ENCODE peak calls at places on chromosomes 2 and 18, in nine cellular contexts. One of them, this sample, is unnamed.

GRCh38 chr2:189142893-189143759 is 36.4 kb downstream of the COL5A2 start:
- DNase-seq in A549: peak; percentile 31
- DNase-seq in stomach: peak; percentile 48
- DNase-seq in ovary: no peak
- DNase-seq in SK-N-SH: no peak
- DNase-seq in upper lobe of left lung: no peak
- DNase-seq in HepG2: peak; percentile 76
- DNase-seq in transverse colon: peak; percentile 24
- DNase-seq in K562: peak; percentile 24
- DNase-seq in this sample: no peak

GRCh38 chr2:218003994-218004419 is 1.2 kb upstream of the TNS1 start:
- DNase-seq in A549: no peak
- DNase-seq in stomach: peak; percentile 43
- DNase-seq in ovary: peak; percentile 87
- DNase-seq in SK-N-SH: peak; percentile 51
- DNase-seq in upper lobe of left lung: no peak
- DNase-seq in HepG2: no peak
- DNase-seq in transverse colon: peak; percentile 53
- DNase-seq in K562: no peak
- DNase-seq in this sample: peak; percentile 95

GRCh38 chr18:73240899-73241298 is 373.1 kb upstream of the NETO1 start:
- DNase-seq in A549: no peak
- DNase-seq in stomach: no peak
- DNase-seq in ovary: no peak
- DNase-seq in SK-N-SH: no peak
- DNase-seq in upper lobe of left lung: no peak
- DNase-seq in HepG2: no peak
- DNase-seq in transverse colon: no peak
- DNase-seq in K562: no peak
- DNase-seq in this sample: no peak

GRCh38 chr2:39584283-39584972 is 81.3 kb upstream of the TMEM178A start:
- DNase-seq in A549: no peak
- DNase-seq in stomach: no peak
- DNase-seq in ovary: no peak
- DNase-seq in SK-N-SH: no peak
- DNase-seq in upper lobe of left lung: no peak
- DNase-seq in HepG2: no peak
- DNase-seq in transverse colon: no peak
- DNase-seq in K562: no peak
- DNase-seq in this sample: no peak

GRCh38 chr2:18402888-18403287 is 157.6 kb downstream of the RDH14 start:
- DNase-seq in A549: no peak
- DNase-seq in stomach: no peak
- DNase-seq in ovary: no peak
- DNase-seq in SK-N-SH: no peak
- DNase-seq in upper lobe of left lung: no peak
- DNase-seq in HepG2: no peak
- DNase-seq in transverse colon: no peak
- DNase-seq in K562: no peak
- DNase-seq in this sample: no peak

GRCh38 chr2:240567137-240567871 is 980 bp upstream of the RNPEPL1 start:
- DNase-seq in A549: no peak
- DNase-seq in stomach: peak; percentile 42
- DNase-seq in ovary: peak; percentile 36
- DNase-seq in SK-N-SH: peak; percentile 41
- DNase-seq in upper lobe of left lung: peak; percentile 34
- DNase-seq in HepG2: no peak
- DNase-seq in transverse colon: peak; percentile 55
- DNase-seq in K562: no peak
- DNase-seq in this sample: peak; percentile 68

GRCh38 chr18:6434987-6435709 is 20.4 kb upstream of the L3MBTL4 start:
- DNase-seq in A549: no peak
- DNase-seq in stomach: no peak
- DNase-seq in ovary: no peak
- DNase-seq in SK-N-SH: peak; percentile 80
- DNase-seq in upper lobe of left lung: no peak
- DNase-seq in HepG2: no peak
- DNase-seq in transverse colon: no peak
- DNase-seq in K562: no peak
- DNase-seq in this sample: no peak

GRCh38 chr2:15253817-15254216 is 307.3 kb downstream of the NBAS start:
- DNase-seq in A549: no peak
- DNase-seq in stomach: no peak
- DNase-seq in ovary: no peak
- DNase-seq in SK-N-SH: no peak
- DNase-seq in upper lobe of left lung: no peak
- DNase-seq in HepG2: no peak
- DNase-seq in transverse colon: no peak
- DNase-seq in K562: no peak
- DNase-seq in this sample: no peak

GRCh38 chr2:197191948-197192338 is 118.6 kb downstream of the ANKRD44 start:
- DNase-seq in A549: no peak
- DNase-seq in stomach: no peak
- DNase-seq in ovary: no peak
- DNase-seq in SK-N-SH: no peak
- DNase-seq in upper lobe of left lung: no peak
- DNase-seq in HepG2: no peak
- DNase-seq in transverse colon: no peak
- DNase-seq in K562: no peak
- DNase-seq in this sample: no peak

GRCh38 chr2:96205888-96206287 is 2.7 kb downstream of the STARD7 start:
- DNase-seq in A549: no peak
- DNase-seq in stomach: no peak
- DNase-seq in ovary: no peak
- DNase-seq in SK-N-SH: no peak
- DNase-seq in upper lobe of left lung: no peak
- DNase-seq in HepG2: no peak
- DNase-seq in transverse colon: no peak
- DNase-seq in K562: no peak
- DNase-seq in this sample: no peak

GRCh38 chr18:26386421-26386820 is 160.2 kb downstream of the TAF4B start:
- DNase-seq in A549: no peak
- DNase-seq in stomach: no peak
- DNase-seq in ovary: no peak
- DNase-seq in SK-N-SH: no peak
- DNase-seq in upper lobe of left lung: no peak
- DNase-seq in HepG2: no peak
- DNase-seq in transverse colon: no peak
- DNase-seq in K562: no peak
- DNase-seq in this sample: no peak

GRCh38 chr2:156864230-156864629 is 393.3 kb upstream of the GALNT5 start:
- DNase-seq in A549: no peak
- DNase-seq in stomach: no peak
- DNase-seq in ovary: no peak
- DNase-seq in SK-N-SH: no peak
- DNase-seq in upper lobe of left lung: no peak
- DNase-seq in HepG2: no peak
- DNase-seq in transverse colon: no peak
- DNase-seq in K562: no peak
- DNase-seq in this sample: no peak

GRCh38 chr18:41940506-41941215 is 14.4 kb upstream of the PIK3C3 start:
- DNase-seq in A549: no peak
- DNase-seq in stomach: no peak
- DNase-seq in ovary: no peak
- DNase-seq in SK-N-SH: no peak
- DNase-seq in upper lobe of left lung: no peak
- DNase-seq in HepG2: no peak
- DNase-seq in transverse colon: no peak
- DNase-seq in K562: no peak
- DNase-seq in this sample: no peak

GRCh38 chr2:181973379-181973778 is 12.3 kb upstream of the PPP1R1C start:
- DNase-seq in A549: no peak
- DNase-seq in stomach: no peak
- DNase-seq in ovary: no peak
- DNase-seq in SK-N-SH: no peak
- DNase-seq in upper lobe of left lung: no peak
- DNase-seq in HepG2: no peak
- DNase-seq in transverse colon: no peak
- DNase-seq in K562: no peak
- DNase-seq in this sample: no peak

DNA sequence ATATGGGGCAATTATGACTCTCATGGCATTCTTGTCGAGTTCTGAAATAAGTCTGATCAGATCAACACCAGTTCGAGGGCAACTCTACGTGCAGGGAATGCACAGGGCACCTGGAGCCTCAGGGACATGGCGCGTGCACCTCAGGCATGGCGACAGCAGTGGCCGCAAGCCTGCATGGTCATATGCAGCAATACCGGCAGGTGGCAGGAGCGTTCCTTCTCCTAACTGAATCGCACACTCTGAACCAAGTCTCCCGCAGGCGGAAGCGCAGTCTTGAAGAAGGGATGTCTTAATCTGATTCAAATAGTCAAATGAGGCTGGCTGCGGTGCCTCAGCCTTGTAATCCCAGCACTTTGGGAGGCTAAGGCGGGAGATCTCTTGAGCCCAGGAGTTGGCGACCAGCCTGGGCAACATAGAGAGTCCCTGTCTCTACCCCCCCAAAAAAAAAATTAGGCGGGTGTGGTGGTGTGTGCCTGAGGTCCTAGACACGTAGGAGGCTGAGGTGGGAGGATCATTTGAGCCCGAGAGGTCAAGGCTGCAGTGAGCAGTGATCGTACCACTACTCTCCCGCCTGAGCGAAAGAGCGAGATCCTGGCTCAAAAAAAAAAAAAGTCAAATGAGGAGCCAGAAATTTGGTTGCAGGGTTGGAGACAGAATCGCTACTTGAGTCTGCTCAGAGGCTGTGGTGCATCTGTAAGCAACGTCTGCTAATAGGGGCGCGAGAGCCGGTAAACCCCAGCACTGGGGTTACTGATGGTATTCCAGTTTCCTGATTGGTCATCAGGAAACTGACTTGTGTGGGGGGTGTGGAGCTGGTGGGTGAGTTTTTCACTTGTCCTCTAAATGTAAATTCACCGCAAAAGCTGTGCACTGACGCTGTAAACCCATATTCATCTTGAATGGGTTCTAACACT is 28.8 kb downstream of the FHL2 start:
- DNase-seq in A549: peak; percentile 58
- DNase-seq in stomach: peak; percentile 93
- DNase-seq in ovary: peak; percentile 84
- DNase-seq in SK-N-SH: peak; percentile 75
- DNase-seq in upper lobe of left lung: peak; percentile 82
- DNase-seq in HepG2: peak; percentile 68
- DNase-seq in transverse colon: peak; percentile 92
- DNase-seq in K562: peak; percentile 62
- DNase-seq in this sample: peak; percentile 93
- TF ChIP-seq EP300 in A549: no peak
- TF ChIP-seq EP300 in stomach: no peak
- TF ChIP-seq EP300 in ovary: no peak
- TF ChIP-seq EP300 in SK-N-SH: no peak
- TF ChIP-seq EP300 in upper lobe of left lung: no peak
- TF ChIP-seq EP300 in HepG2: no peak
- TF ChIP-seq EP300 in transverse colon: no peak
- TF ChIP-seq EP300 in K562: no peak
- TF ChIP-seq EP300 in this sample: no peak

GRCh38 chr2:175057078-175057685 is 52.0 kb upstream of the CHN1 start:
- DNase-seq in A549: no peak
- DNase-seq in stomach: no peak
- DNase-seq in ovary: no peak
- DNase-seq in SK-N-SH: no peak
- DNase-seq in upper lobe of left lung: no peak
- DNase-seq in HepG2: peak; percentile 52
- DNase-seq in transverse colon: no peak
- DNase-seq in K562: no peak
- DNase-seq in this sample: no peak
- TF ChIP-seq EP300 in A549: no peak
- TF ChIP-seq EP300 in stomach: no peak
- TF ChIP-seq EP300 in ovary: no peak
- TF ChIP-seq EP300 in SK-N-SH: no peak
- TF ChIP-seq EP300 in upper lobe of left lung: no peak
- TF ChIP-seq EP300 in HepG2: no peak
- TF ChIP-seq EP300 in transverse colon: no peak
- TF ChIP-seq EP300 in K562: no peak
- TF ChIP-seq EP300 in this sample: no peak

DNA sequence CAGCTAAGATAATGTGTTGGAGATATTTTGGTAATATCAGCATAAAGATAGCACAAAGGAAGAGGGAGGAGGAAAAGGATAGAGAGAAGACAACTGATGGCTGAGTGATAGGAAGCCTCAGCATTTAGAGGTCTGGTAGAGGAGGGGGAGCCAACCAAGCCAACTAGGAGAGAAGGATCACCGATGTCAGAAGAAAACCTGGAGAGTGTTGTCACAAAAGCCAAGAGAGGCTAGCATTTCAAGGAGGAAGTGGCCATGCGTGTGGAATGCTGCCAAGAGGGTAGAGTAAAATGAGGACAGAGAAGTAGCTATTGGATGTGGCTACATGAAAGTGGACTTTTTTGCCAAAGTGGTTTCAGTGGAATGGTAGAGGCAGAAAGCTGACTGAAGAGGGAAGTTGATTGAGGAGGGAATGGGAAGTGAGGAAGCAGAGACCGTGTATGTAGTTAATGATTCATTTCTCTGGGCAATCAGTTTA is 34.3 kb downstream of the LCLAT1 start:
- DNase-seq in A549: no peak
- DNase-seq in stomach: no peak
- DNase-seq in ovary: no peak
- DNase-seq in SK-N-SH: no peak
- DNase-seq in upper lobe of left lung: no peak
- DNase-seq in HepG2: no peak
- DNase-seq in transverse colon: peak; percentile 31
- DNase-seq in K562: no peak
- DNase-seq in this sample: no peak
- TF ChIP-seq EP300 in A549: no peak
- TF ChIP-seq EP300 in stomach: no peak
- TF ChIP-seq EP300 in ovary: no peak
- TF ChIP-seq EP300 in SK-N-SH: no peak
- TF ChIP-seq EP300 in upper lobe of left lung: no peak
- TF ChIP-seq EP300 in HepG2: no peak
- TF ChIP-seq EP300 in transverse colon: no peak
- TF ChIP-seq EP300 in K562: no peak
- TF ChIP-seq EP300 in this sample: no peak

GRCh38 chr2:230941202-230942180 is 16.4 kb upstream of the GPR55 start:
- DNase-seq in A549: no peak
- DNase-seq in stomach: peak; percentile 11
- DNase-seq in ovary: no peak
- DNase-seq in SK-N-SH: no peak
- DNase-seq in upper lobe of left lung: peak; percentile 66
- DNase-seq in HepG2: no peak
- DNase-seq in transverse colon: no peak
- DNase-seq in K562: no peak
- DNase-seq in this sample: no peak

GRCh38 chr2:230944804-230945372 is 19.8 kb upstream of the GPR55 start:
- DNase-seq in A549: no peak
- DNase-seq in stomach: peak; percentile 20
- DNase-seq in ovary: no peak
- DNase-seq in SK-N-SH: no peak
- DNase-seq in upper lobe of left lung: no peak
- DNase-seq in HepG2: no peak
- DNase-seq in transverse colon: no peak
- DNase-seq in K562: no peak
- DNase-seq in this sample: no peak

GRCh38 chr2:230942371-230942770 is 17.3 kb upstream of the GPR55 start:
- DNase-seq in A549: no peak
- DNase-seq in stomach: peak; percentile 11
- DNase-seq in ovary: no peak
- DNase-seq in SK-N-SH: peak; percentile 23
- DNase-seq in upper lobe of left lung: no peak
- DNase-seq in HepG2: no peak
- DNase-seq in transverse colon: no peak
- DNase-seq in K562: peak; percentile 36
- DNase-seq in this sample: no peak

GRCh38 chr2:230944123-230944653 is 19.1 kb upstream of the GPR55 start:
- DNase-seq in A549: no peak
- DNase-seq in stomach: peak; percentile 23
- DNase-seq in ovary: no peak
- DNase-seq in SK-N-SH: no peak
- DNase-seq in upper lobe of left lung: no peak
- DNase-seq in HepG2: no peak
- DNase-seq in transverse colon: no peak
- DNase-seq in K562: no peak
- DNase-seq in this sample: no peak

GRCh38 chr2:230942920-230943896 is 18.2 kb upstream of the GPR55 start:
- DNase-seq in A549: no peak
- DNase-seq in stomach: peak; percentile 25
- DNase-seq in ovary: no peak
- DNase-seq in SK-N-SH: no peak
- DNase-seq in upper lobe of left lung: no peak
- DNase-seq in HepG2: no peak
- DNase-seq in transverse colon: peak; percentile 38
- DNase-seq in K562: peak; percentile 27
- DNase-seq in this sample: no peak
- TF ChIP-seq EP300 in A549: no peak
- TF ChIP-seq EP300 in stomach: no peak
- TF ChIP-seq EP300 in ovary: no peak
- TF ChIP-seq EP300 in SK-N-SH: no peak
- TF ChIP-seq EP300 in upper lobe of left lung: no peak
- TF ChIP-seq EP300 in HepG2: no peak
- TF ChIP-seq EP300 in transverse colon: no peak
- TF ChIP-seq EP300 in K562: no peak
- TF ChIP-seq EP300 in this sample: no peak